ENCODE peak calls at places on chromosomes 5 and 9, in eight cellular contexts. One of them, this sample, is unnamed. For H3K4me1, the result is how much of the 10 kb centered on the place peaks cover.

GRCh38 chr5:11046160-11046559 is 285.1 kb upstream of the DAP start:
- DNase-seq in fibroblast of lung: peak
- DNase-seq in sigmoid colon: no peak
- DNase-seq in astrocyte: no peak
- DNase-seq in psoas muscle: no peak
- DNase-seq in body of pancreas: no peak
- DNase-seq in tibial artery: no peak
- DNase-seq in Peyer's patch: no peak
- DNase-seq in this sample: no peak

GRCh38 chr5:142600611-142601360 is 85.1 kb downstream of the FGF1 start:
- DNase-seq in fibroblast of lung: peak
- DNase-seq in sigmoid colon: peak
- DNase-seq in astrocyte: peak
- DNase-seq in psoas muscle: no peak
- DNase-seq in body of pancreas: peak
- DNase-seq in tibial artery: peak
- DNase-seq in Peyer's patch: peak
- DNase-seq in this sample: no peak

GRCh38 chr5:9947944-9948343 is 301.7 kb downstream of the ATPSCKMT start:
- DNase-seq in fibroblast of lung: no peak
- DNase-seq in sigmoid colon: no peak
- DNase-seq in astrocyte: no peak
- DNase-seq in psoas muscle: no peak
- DNase-seq in body of pancreas: no peak
- DNase-seq in tibial artery: no peak
- DNase-seq in Peyer's patch: no peak
- DNase-seq in this sample: no peak

GRCh38 chr9:23322392-23322791 is 503.6 kb downstream of the ELAVL2 start:
- DNase-seq in fibroblast of lung: no peak
- DNase-seq in sigmoid colon: no peak
- DNase-seq in astrocyte: no peak
- DNase-seq in psoas muscle: no peak
- DNase-seq in body of pancreas: no peak
- DNase-seq in tibial artery: no peak
- DNase-seq in Peyer's patch: no peak
- DNase-seq in this sample: no peak

GRCh38 chr9:6902423-6902822 is 144.7 kb downstream of the KDM4C start:
- DNase-seq in fibroblast of lung: peak
- DNase-seq in sigmoid colon: no peak
- DNase-seq in astrocyte: peak
- DNase-seq in psoas muscle: no peak
- DNase-seq in body of pancreas: no peak
- DNase-seq in tibial artery: no peak
- DNase-seq in Peyer's patch: no peak
- DNase-seq in this sample: no peak

GRCh38 chr9:2657427-2657826 is 35.8 kb downstream of the VLDLR start:
- DNase-seq in fibroblast of lung: no peak
- DNase-seq in sigmoid colon: no peak
- DNase-seq in astrocyte: no peak
- DNase-seq in psoas muscle: no peak
- DNase-seq in body of pancreas: no peak
- DNase-seq in tibial artery: no peak
- DNase-seq in Peyer's patch: no peak
- DNase-seq in this sample: no peak

GRCh38 chr5:32155211-32155610 is 18.9 kb downstream of the GOLPH3 start:
- DNase-seq in fibroblast of lung: no peak
- DNase-seq in sigmoid colon: no peak
- DNase-seq in astrocyte: no peak
- DNase-seq in psoas muscle: no peak
- DNase-seq in body of pancreas: no peak
- DNase-seq in tibial artery: no peak
- DNase-seq in Peyer's patch: no peak
- DNase-seq in this sample: no peak

GRCh38 chr5:127112347-127112864 is 39.1 kb upstream of the C5orf63 start:
- DNase-seq in fibroblast of lung: peak
- DNase-seq in sigmoid colon: no peak
- DNase-seq in astrocyte: peak
- DNase-seq in psoas muscle: no peak
- DNase-seq in body of pancreas: no peak
- DNase-seq in tibial artery: no peak
- DNase-seq in Peyer's patch: no peak
- DNase-seq in this sample: no peak

GRCh38 chr9:100428871-100429654 is 2.1 kb downstream of the MSANTD3 start:
- DNase-seq in fibroblast of lung: peak
- DNase-seq in sigmoid colon: no peak
- DNase-seq in astrocyte: peak
- DNase-seq in psoas muscle: no peak
- DNase-seq in body of pancreas: no peak
- DNase-seq in tibial artery: peak
- DNase-seq in Peyer's patch: no peak
- DNase-seq in this sample: no peak

GRCh38 chr5:149130121-149130931 is 11.0 kb upstream of the ABLIM3 start:
- DNase-seq in fibroblast of lung: peak
- DNase-seq in sigmoid colon: no peak
- DNase-seq in astrocyte: no peak
- DNase-seq in psoas muscle: no peak
- DNase-seq in body of pancreas: no peak
- DNase-seq in tibial artery: no peak
- DNase-seq in Peyer's patch: no peak
- DNase-seq in this sample: no peak

GRCh38 chr5:59496524-59497134 is 396.9 kb downstream of the PDE4D start:
- DNase-seq in fibroblast of lung: peak
- DNase-seq in sigmoid colon: no peak
- DNase-seq in astrocyte: no peak
- DNase-seq in psoas muscle: no peak
- DNase-seq in body of pancreas: no peak
- DNase-seq in tibial artery: no peak
- DNase-seq in Peyer's patch: no peak
- DNase-seq in this sample: no peak

GRCh38 chr5:42949348-42950090 is 90.6 kb downstream of the ANXA2R start:
- DNase-seq in fibroblast of lung: peak
- DNase-seq in sigmoid colon: peak
- DNase-seq in astrocyte: peak
- DNase-seq in psoas muscle: peak
- DNase-seq in body of pancreas: peak
- DNase-seq in tibial artery: peak
- DNase-seq in Peyer's patch: peak
- DNase-seq in this sample: peak

GRCh38 chr5:42948961-42949347 is 91.2 kb downstream of the ANXA2R start:
- DNase-seq in fibroblast of lung: peak
- DNase-seq in sigmoid colon: no peak
- DNase-seq in astrocyte: no peak
- DNase-seq in psoas muscle: no peak
- DNase-seq in body of pancreas: no peak
- DNase-seq in tibial artery: no peak
- DNase-seq in Peyer's patch: no peak
- DNase-seq in this sample: no peak

GRCh38 chr5:42940853-42941252 is 99.3 kb downstream of the ANXA2R start:
- DNase-seq in fibroblast of lung: no peak
- DNase-seq in sigmoid colon: no peak
- DNase-seq in astrocyte: no peak
- DNase-seq in psoas muscle: no peak
- DNase-seq in body of pancreas: no peak
- DNase-seq in tibial artery: no peak
- DNase-seq in Peyer's patch: no peak
- DNase-seq in this sample: no peak

GRCh38 chr5:42944989-42945388 is 95.1 kb downstream of the ANXA2R start:
- DNase-seq in fibroblast of lung: peak
- DNase-seq in sigmoid colon: no peak
- DNase-seq in astrocyte: peak
- DNase-seq in psoas muscle: no peak
- DNase-seq in body of pancreas: no peak
- DNase-seq in tibial artery: no peak
- DNase-seq in Peyer's patch: no peak
- DNase-seq in this sample: no peak

DNA sequence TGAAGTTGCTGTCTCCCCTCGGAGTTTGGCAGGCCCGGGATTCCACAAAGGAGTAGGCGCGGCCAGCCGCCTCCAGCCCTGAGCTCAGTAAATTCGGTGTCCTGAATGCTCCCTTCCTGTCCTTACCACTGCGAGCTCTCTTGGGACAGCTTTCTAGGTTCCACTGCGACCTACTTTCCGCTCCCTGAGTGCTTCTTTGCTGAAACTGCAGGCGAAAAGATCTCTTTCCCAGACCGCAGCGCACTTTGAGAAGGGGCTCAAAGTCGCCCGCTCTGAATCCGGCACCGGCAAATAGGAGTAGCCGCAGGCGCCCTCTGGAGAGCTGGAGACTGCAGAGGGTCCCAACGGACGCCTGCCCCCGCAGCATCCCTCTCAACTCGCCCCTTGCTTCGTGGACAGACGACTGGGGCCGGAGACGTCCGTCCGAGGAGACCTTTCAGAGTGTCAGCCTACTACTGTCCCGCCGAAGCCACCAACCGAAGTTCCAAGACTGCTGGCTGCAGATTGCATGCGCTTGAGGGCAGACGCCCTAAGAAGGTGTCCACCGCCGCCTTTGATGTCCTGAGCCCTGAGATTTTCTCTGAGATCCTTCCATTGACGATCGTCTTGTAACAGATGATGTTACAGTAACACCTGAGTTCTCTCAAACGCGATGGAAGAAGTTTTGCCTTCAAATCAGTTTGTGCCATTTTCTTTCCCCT is 96.0 kb downstream of the ANXA2R start:
- DNase-seq in fibroblast of lung: peak
- DNase-seq in sigmoid colon: no peak
- DNase-seq in astrocyte: peak
- DNase-seq in psoas muscle: no peak
- DNase-seq in body of pancreas: no peak
- DNase-seq in tibial artery: no peak
- DNase-seq in Peyer's patch: no peak
- DNase-seq in this sample: no peak
- TF ChIP-seq CTCF in fibroblast of lung: no peak
- TF ChIP-seq CTCF in sigmoid colon: no peak
- TF ChIP-seq CTCF in astrocyte: no peak
- TF ChIP-seq CTCF in psoas muscle: no peak
- TF ChIP-seq CTCF in body of pancreas: no peak
- TF ChIP-seq CTCF in tibial artery: no peak
- TF ChIP-seq CTCF in Peyer's patch: no peak
- TF ChIP-seq CTCF in this sample: no peak

DNA sequence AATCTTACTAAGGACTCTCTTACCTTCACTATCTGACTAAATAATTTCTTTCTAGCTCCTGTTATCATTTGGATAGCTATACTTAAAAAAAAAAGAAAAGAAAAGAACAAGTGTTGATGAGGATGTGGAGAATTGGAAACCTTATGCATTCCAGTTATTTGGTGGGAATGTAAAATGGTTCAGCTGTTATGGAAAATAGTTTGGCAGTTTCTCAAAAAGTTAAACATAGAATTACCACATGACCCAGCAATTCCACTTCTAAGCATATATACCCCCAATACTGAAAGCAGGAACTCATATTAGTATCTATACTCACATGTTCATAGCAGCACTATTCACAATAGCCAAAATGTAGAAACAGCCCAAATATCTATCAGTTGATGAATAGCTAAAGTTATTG is 61.1 kb downstream of the GNA14 start:
- DNase-seq in fibroblast of lung: no peak
- DNase-seq in sigmoid colon: no peak
- DNase-seq in astrocyte: peak
- DNase-seq in psoas muscle: no peak
- DNase-seq in body of pancreas: no peak
- DNase-seq in tibial artery: no peak
- DNase-seq in Peyer's patch: no peak
- DNase-seq in this sample: no peak
- H3K4me1 ChIP-seq in fibroblast of lung: under half
- H3K4me1 ChIP-seq in sigmoid colon: under half
- H3K4me1 ChIP-seq in astrocyte: under half
- H3K4me1 ChIP-seq in psoas muscle: under half
- H3K4me1 ChIP-seq in body of pancreas: under half
- H3K4me1 ChIP-seq in tibial artery: under half
- H3K4me1 ChIP-seq in Peyer's patch: under half
- H3K4me1 ChIP-seq in this sample: under half

DNA sequence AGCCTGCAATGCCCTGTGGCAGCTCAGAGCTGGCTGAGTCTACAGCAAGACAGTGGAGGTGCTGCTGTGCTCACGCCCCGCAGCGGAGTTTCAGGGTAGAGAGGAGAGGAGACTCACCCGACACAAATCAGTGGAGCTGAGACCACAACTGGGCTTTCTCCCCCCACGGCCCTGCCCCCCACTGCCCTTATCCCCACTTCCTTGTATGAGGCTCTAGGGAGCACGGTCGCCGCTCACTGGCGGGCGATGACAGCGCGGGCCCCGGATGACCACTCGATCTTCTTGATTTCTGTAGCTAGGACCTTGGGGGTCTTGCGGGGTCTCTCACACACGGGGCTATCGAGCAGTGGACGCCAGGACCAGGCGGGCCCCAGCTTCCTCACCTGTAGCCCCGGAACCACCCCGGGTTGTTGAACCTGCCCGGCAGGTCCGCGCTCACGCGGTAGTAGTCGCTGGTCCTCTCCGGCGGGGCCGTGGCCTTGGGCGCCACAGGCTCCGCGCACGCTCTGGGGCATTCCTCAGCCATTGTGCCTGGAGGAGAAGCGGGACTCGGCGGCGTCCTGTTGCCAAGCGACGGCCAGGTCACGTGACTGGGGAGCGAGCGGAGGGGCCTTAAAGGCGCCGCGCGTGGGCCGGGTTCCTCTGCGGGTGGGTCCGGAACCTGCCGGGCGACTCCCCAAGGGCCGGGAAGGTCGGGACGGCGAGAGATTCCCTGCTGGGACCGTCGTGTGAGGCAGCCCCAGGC is 984 bp upstream of the MRPS2 start:
- DNase-seq in fibroblast of lung: peak
- DNase-seq in sigmoid colon: peak
- DNase-seq in astrocyte: peak
- DNase-seq in psoas muscle: peak
- DNase-seq in body of pancreas: peak
- DNase-seq in tibial artery: peak
- DNase-seq in Peyer's patch: peak
- DNase-seq in this sample: peak
- TF ChIP-seq CTCF in fibroblast of lung: no peak
- TF ChIP-seq CTCF in sigmoid colon: no peak
- TF ChIP-seq CTCF in astrocyte: no peak
- TF ChIP-seq CTCF in psoas muscle: no peak
- TF ChIP-seq CTCF in body of pancreas: no peak
- TF ChIP-seq CTCF in tibial artery: no peak
- TF ChIP-seq CTCF in Peyer's patch: no peak
- TF ChIP-seq CTCF in this sample: no peak

GRCh38 chr5:139524446-139524845 is 36.7 kb upstream of the UBE2D2 start:
- DNase-seq in fibroblast of lung: no peak
- DNase-seq in sigmoid colon: no peak
- DNase-seq in astrocyte: no peak
- DNase-seq in psoas muscle: no peak
- DNase-seq in body of pancreas: no peak
- DNase-seq in tibial artery: no peak
- DNase-seq in Peyer's patch: no peak
- DNase-seq in this sample: no peak

GRCh38 chr5:139523635-139524445 is 37.3 kb upstream of the UBE2D2 start:
- DNase-seq in fibroblast of lung: no peak
- DNase-seq in sigmoid colon: no peak
- DNase-seq in astrocyte: no peak
- DNase-seq in psoas muscle: no peak
- DNase-seq in body of pancreas: no peak
- DNase-seq in tibial artery: no peak
- DNase-seq in Peyer's patch: no peak
- DNase-seq in this sample: no peak

GRCh38 chr5:139524932-139525585 is 36.1 kb upstream of the UBE2D2 start:
- DNase-seq in fibroblast of lung: no peak
- DNase-seq in sigmoid colon: no peak
- DNase-seq in astrocyte: no peak
- DNase-seq in psoas muscle: no peak
- DNase-seq in body of pancreas: no peak
- DNase-seq in tibial artery: no peak
- DNase-seq in Peyer's patch: no peak
- DNase-seq in this sample: no peak
- H3K4me1 ChIP-seq in fibroblast of lung: under half
- H3K4me1 ChIP-seq in sigmoid colon: under half
- H3K4me1 ChIP-seq in astrocyte: under half
- H3K4me1 ChIP-seq in psoas muscle: under half
- H3K4me1 ChIP-seq in body of pancreas: under half
- H3K4me1 ChIP-seq in tibial artery: under half
- H3K4me1 ChIP-seq in Peyer's patch: under half
- H3K4me1 ChIP-seq in this sample: under half